ENCODE peak calls at places on chromosomes 11 and 22, in seven cellular contexts. O is cardiac muscle cell, I is heart left ventricle, E is choroid plexus epithelial cell, Q is AG04450, U is AG10803, K is OCI-LY7. L is an unnamed sample.
A peak's percentile ranks its signal among the peaks of the same experiment; 100 is the strongest.

GRCh38 chr22:26579331-26579886 is 10.5 kb downstream of the TPST2 start:
- DNase-seq in O (no peak), I (no peak), E (no peak), Q (no peak), U (no peak), K (peak; percentile 73), L (no peak)

GRCh38 chr11:35272391-35272821 is 133.4 kb downstream of the CD44 start:
- DNase-seq in O (no peak), I (no peak), E (no peak), Q (no peak), U (no peak), K (no peak), L (no peak)

GRCh38 chr11:75351541-75352416 is at the start of gene ARRB1:
- DNase-seq in O (peak; percentile 77), I (peak; percentile 71), E (peak; percentile 58), Q (no peak), U (peak; percentile 55), K (no peak), L (peak; percentile 51)

GRCh38 chr22:41848468-41848867 is 15.6 kb downstream of the SREBF2 start:
- DNase-seq in O (no peak), I (no peak), E (no peak), Q (no peak), U (peak; percentile 28), K (no peak), L (no peak)

GRCh38 chr11:61567286-61568061 is 13.4 kb downstream of the SYT7 start:
- DNase-seq in O (peak; percentile 94), I (peak; percentile 84), E (peak; percentile 80), Q (peak; percentile 21), U (peak; percentile 49), K (peak; percentile 74), L (peak; percentile 94)

GRCh38 chr22:39999144-39999757 is 4.5 kb downstream of the FAM83F start:
- DNase-seq in O (no peak), I (no peak), E (peak; percentile 97), Q (no peak), U (peak; percentile 24), K (peak; percentile 20), L (no peak)

GRCh38 chr11:66701432-66702240 is 23.9 kb upstream of the RBM4B start:
- DNase-seq in O (peak; percentile 58), I (no peak), E (peak; percentile 11), Q (no peak), U (no peak), K (no peak), L (no peak)

GRCh38 chr11:130769782-130770565 is 146.3 kb downstream of the SNX19 start:
- DNase-seq in O (no peak), I (no peak), E (peak; percentile 51), Q (no peak), U (no peak), K (no peak), L (no peak)

GRCh38 chr11:12109591-12110196 is 696 bp upstream of the MICAL2 start:
- DNase-seq in O (no peak), I (no peak), E (no peak), Q (no peak), U (no peak), K (no peak), L (no peak)

GRCh38 chr11:11626128-11626527 is 4.3 kb upstream of the GALNT18 start:
- DNase-seq in O (no peak), I (no peak), E (no peak), Q (no peak), U (no peak), K (no peak), L (no peak)

GRCh38 chr11:844693-845644 is 2.3 kb downstream of the TSPAN4 start:
- DNase-seq in O (peak; percentile 55), I (peak; percentile 92), E (peak; percentile 95), Q (peak; percentile 71), U (peak; percentile 95), K (peak; percentile 32), L (peak; percentile 64)

DNA sequence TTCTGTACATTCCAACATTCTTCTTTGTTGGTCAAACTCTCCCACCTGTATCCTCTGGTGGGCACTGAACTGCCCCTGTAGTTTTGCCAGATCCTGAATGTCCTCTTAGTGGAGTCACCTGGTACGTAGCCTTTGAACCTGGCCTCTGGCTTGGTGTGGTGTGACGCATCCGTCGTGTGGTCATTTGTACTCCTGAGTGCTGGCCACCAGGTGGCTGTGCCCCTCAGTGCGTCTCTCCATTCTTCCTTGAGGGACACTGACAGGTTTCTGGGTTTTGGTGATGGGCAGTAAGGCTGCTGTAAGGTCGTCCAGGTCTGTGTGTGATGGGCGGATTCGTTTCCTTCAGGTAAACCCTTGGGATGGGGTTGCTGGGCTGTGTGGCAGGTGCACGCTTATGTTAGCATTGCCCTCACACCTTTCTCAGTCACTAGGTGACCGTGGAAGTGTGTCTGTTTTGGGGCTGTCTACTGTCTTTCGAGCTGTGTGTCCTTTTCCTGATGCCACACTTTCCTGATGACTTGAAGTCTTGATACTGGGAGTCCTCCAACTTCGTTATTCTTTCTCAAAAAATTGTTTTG is 13.6 kb upstream of the RANBP1 start:
- DNase-seq in O (no peak), I (no peak), E (no peak), Q (no peak), U (no peak), K (no peak), L (no peak)
- TF ChIP-seq CTCF in O (no peak), I (no peak), E (peak; percentile 4), Q (peak; percentile 3), U (no peak), K (no peak), L (no peak)

DNA sequence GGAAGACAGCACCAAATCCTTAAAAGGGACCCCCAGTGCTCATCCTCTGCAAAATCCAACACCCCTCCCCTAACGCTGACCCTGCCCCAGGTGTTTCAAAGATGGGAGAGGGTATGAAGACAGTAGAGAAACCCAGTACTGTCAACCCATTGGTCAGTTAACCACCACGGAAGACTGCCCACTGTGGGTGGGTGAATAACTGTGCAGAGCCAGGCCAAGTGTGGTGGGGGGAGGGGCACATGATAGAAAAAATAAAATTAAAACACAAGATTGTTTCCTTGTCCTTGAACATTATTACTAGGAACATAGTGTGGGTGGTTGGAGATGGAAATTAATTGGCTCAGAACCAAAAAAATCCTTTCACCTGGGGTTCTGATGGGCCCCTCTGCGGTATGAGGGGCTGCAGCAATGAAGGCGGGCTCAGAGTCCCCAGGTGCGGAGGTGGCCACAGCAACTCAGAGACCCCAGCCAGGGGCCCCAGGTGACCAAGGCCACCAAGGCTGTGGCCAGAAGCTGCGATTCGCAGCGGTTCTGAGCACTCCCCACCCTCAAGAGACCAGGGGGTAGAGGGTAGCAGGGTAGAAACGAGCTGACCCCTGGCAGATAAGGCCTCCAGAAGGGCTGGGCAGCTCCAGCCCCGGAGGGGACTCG is 1.1 kb downstream of the TNKS1BP1 start:
- DNase-seq in O (no peak), I (no peak), E (peak; percentile 56), Q (no peak), U (peak; percentile 54), K (no peak), L (no peak)
- TF ChIP-seq CTCF in O (peak; percentile 21), I (peak; percentile 18), E (peak; percentile 43), Q (peak; percentile 41), U (peak; percentile 39), K (no peak), L (peak; percentile 12)

DNA sequence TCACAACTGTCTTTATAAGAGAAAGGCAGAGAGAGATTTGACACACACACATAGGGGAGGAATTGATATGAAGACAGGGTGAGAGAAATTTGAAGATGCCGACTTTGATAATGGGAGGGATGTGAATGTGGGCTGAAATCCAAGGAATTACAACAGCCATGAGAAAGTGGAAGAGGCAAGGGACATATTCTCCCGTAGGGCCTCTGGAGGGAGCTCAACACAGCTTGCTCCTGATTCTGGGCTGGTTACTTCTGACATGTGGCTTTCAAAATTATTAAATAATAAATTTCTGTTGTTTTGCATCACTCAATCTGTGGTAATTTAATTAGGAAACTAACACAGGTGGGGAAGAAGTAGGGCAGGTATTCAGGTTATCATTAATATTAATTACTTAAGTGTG is 282.9 kb downstream of the LUZP2 start:
- DNase-seq in O (peak; percentile 26), I (no peak), E (peak; percentile 58), Q (no peak), U (no peak), K (no peak), L (no peak)
- TF ChIP-seq CTCF in O (peak; percentile 20), I (no peak), E (peak; percentile 74), Q (peak; percentile 26), U (no peak), K (no peak), L (no peak)

DNA sequence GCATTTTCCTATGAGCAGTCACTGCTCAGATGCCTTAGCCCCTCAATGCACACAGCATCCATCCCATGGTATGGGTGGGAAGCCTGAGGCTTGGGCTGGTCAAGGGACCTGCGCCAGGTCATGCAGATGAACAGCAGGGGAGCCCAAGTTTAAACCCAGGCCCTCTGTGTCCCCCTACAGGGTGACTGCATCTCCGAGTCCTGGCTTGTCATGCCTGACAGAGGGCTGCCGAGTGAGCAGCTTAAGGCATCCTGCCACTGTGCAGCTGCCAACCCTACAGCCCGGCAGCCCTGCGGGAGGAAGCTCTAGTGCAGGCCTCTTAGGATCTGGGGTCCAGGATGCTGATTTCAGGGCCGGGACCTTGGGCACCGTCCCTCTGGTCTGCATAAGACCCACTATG is 10.0 kb downstream of the IL2RB start:
- DNase-seq in O (no peak), I (no peak), E (no peak), Q (no peak), U (no peak), K (peak; percentile 33), L (no peak)
- TF ChIP-seq CTCF in O (no peak), I (no peak), E (no peak), Q (no peak), U (no peak), K (no peak), L (no peak)